ENCODE peak calls at places on chromosomes 1 and 21, in seven cellular contexts. X is GM12892, F is K562, W is NB4, J is A549, E is HCT116, C is gastrocnemius medialis. M is an unnamed sample.
A peak's percentile ranks its signal among the peaks of the same experiment; 100 is the strongest.

GRCh38 chr1:119541389-119541788 is 34.4 kb downstream of the HSD3B1 start:
- DNase-seq in X (no peak), F (no peak), W (no peak), J (no peak), E (no peak), C (no peak), M (no peak)

GRCh38 chr1:15933684-15934083 is 42.2 kb downstream of the ZBTB17 start:
- DNase-seq in X (no peak), F (no peak), W (no peak), J (no peak), E (no peak), C (no peak), M (no peak)

GRCh38 chr1:85146972-85147359 is 53.9 kb downstream of the SYDE2 start:
- DNase-seq in X (no peak), F (no peak), W (no peak), J (no peak), E (no peak), C (no peak), M (no peak)

GRCh38 chr1:248818505-248819374 is 7.0 kb downstream of the SH3BP5L start:
- DNase-seq in X (no peak), F (no peak), W (peak; percentile 5), J (no peak), E (no peak), C (no peak), M (no peak)

GRCh38 chr1:238252033-238252802 is 361.5 kb upstream of the ZP4 start:
- DNase-seq in X (no peak), F (peak; percentile 11), W (peak; percentile 51), J (peak; percentile 10), E (no peak), C (no peak), M (peak; percentile 1)

GRCh38 chr21:38297871-38298270 is 41.1 kb downstream of the KCNJ15 start:
- DNase-seq in X (no peak), F (no peak), W (no peak), J (no peak), E (no peak), C (no peak), M (no peak)

GRCh38 chr1:198157847-198158765 is 1.3 kb downstream of the NEK7 start:
- DNase-seq in X (no peak), F (no peak), W (peak; percentile 74), J (no peak), E (no peak), C (no peak), M (peak; percentile 62)

GRCh38 chr1:7912743-7913557 is 27.7 kb downstream of the TNFRSF9 start:
- DNase-seq in X (no peak), F (no peak), W (no peak), J (no peak), E (peak; percentile 33), C (no peak), M (peak; percentile 22)

GRCh38 chr1:52157582-52157981 is 15.7 kb downstream of the ZFYVE9 start:
- DNase-seq in X (no peak), F (no peak), W (no peak), J (no peak), E (no peak), C (no peak), M (no peak)

GRCh38 chr1:4584471-4584870 is 69.9 kb upstream of the AJAP1 start:
- DNase-seq in X (no peak), F (no peak), W (no peak), J (no peak), E (no peak), C (no peak), M (no peak)

GRCh38 chr1:58799080-58799479 is 15.2 kb upstream of the JUN start:
- DNase-seq in X (no peak), F (no peak), W (no peak), J (no peak), E (no peak), C (no peak), M (no peak)

GRCh38 chr1:19942088-19942487 is 18.7 kb upstream of the PLA2G2E start:
- DNase-seq in X (no peak), F (no peak), W (no peak), J (no peak), E (no peak), C (no peak), M (no peak)

GRCh38 chr1:64564891-64565290 is 95.0 kb downstream of the CACHD1 start:
- DNase-seq in X (no peak), F (no peak), W (no peak), J (no peak), E (no peak), C (no peak), M (no peak)

GRCh38 chr1:86503477-86504129 is 34.9 kb downstream of the CLCA1 start:
- DNase-seq in X (no peak), F (no peak), W (no peak), J (no peak), E (no peak), C (no peak), M (no peak)

DNA sequence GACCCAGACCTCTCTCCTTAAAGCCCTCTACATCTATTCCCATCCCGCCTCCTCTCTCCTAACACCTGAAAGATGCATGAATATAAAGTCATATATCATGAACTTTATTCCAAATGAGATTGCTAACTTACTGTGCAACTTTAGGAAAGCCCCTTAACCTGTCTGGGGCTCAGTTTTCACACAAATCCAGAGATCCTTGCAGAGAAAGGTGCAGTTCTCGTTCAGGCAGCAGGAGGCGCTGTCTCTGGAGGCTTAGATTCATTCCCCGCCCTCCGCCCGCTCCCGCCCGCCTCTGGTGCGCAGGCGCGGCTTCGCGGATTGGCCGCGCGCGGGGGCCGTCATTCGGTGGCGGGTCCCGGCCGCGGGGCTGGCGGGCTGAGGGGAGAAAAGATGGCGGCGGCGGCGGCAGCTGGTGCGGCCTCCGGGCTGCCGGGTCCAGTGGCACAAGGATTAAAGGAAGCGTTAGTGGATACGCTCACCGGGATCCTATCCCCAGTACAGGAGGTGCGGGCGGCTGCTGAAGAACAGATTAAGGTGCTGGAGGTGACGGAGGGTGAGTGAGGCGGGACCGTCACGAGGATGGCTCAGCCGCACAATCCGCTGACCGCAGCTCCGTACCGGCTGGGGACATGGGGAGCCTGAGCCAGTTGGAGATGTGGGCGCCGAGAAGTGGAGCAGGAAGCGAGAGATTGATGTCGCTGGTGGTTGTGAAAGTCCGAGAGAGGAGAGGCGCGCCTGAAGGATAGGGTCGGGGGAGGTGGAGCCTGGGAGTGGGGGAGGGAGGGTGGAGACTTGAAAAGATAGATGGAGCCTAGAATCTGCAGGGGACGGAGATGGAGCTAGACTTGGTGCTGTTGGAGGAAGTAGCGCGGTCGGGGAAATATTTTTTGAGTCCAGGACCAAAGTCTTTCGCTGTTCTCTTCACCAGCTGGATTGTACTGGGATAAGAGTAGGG is at the start of gene IPO9:
- DNase-seq in X (peak; percentile 93), F (peak; percentile 100), W (peak; percentile 92), J (peak; percentile 96), E (peak; percentile 86), C (peak; percentile 82), M (peak; percentile 95)
- TF ChIP-seq POLR2A in X (peak; percentile 79), F (peak; percentile 98), W (peak; percentile 79), J (peak; percentile 80), E (peak; percentile 85), C (peak; percentile 78), M (peak; percentile 85)

GRCh38 chr1:6577831-6578525 is 1.8 kb upstream of the ZBTB48 start:
- DNase-seq in X (no peak), F (no peak), W (peak; percentile 65), J (no peak), E (no peak), C (no peak), M (no peak)

GRCh38 chr1:6580588-6581270 is 935 bp downstream of the ZBTB48 start:
- DNase-seq in X (no peak), F (peak; percentile 54), W (peak; percentile 95), J (no peak), E (no peak), C (no peak), M (peak; percentile 67)

GRCh38 chr1:6578624-6579373 is 995 bp upstream of the ZBTB48 start:
- DNase-seq in X (no peak), F (no peak), W (no peak), J (no peak), E (no peak), C (no peak), M (peak; percentile 36)

GRCh38 chr1:6580119-6580587 is 359 bp downstream of the ZBTB48 start:
- DNase-seq in X (no peak), F (no peak), W (peak; percentile 76), J (no peak), E (no peak), C (no peak), M (no peak)

GRCh38 chr1:6579374-6580118 is at the start of gene ZBTB48:
- DNase-seq in X (peak; percentile 100), F (peak; percentile 100), W (peak; percentile 97), J (peak; percentile 96), E (peak; percentile 91), C (peak; percentile 98), M (peak; percentile 97)
- TF ChIP-seq POLR2A in X (peak; percentile 96), F (peak; percentile 94), W (peak; percentile 97), J (peak; percentile 96), E (peak; percentile 49), C (peak; percentile 97), M (peak; percentile 95)

DNA sequence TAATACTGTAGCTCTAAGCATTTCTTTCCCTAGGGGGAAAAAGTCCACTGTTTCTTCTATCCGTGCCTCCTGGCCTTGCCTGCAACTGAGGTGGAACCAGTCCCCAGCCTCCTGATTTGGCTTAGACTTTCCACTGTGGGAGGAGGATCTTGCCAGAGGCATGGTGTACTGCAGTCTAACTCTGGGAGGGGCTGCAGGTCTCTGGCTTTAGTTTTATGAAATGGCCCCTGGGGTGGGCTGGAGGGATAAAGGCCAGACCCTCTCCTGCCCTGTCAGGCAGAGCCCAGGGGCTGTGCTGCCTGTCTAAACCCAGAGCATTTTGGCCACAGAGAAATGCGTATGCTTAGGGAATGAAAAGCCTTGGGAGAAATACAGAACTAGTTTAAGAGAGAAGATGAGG is 73.0 kb downstream of the ABCA4 start:
- DNase-seq in X (no peak), F (no peak), W (no peak), J (no peak), E (no peak), C (no peak), M (no peak)
- TF ChIP-seq POLR2A in X (no peak), F (no peak), W (no peak), J (no peak), E (no peak), C (no peak), M (no peak)

GRCh38 chr1:212415107-212415841 is 588 bp upstream of the PACC1 start:
- DNase-seq in X (no peak), F (peak; percentile 38), W (peak; percentile 77), J (no peak), E (no peak), C (no peak), M (peak; percentile 29)
- TF ChIP-seq POLR2A in X (no peak), F (no peak), W (no peak), J (no peak), E (no peak), C (no peak), M (peak; percentile 55)

DNA sequence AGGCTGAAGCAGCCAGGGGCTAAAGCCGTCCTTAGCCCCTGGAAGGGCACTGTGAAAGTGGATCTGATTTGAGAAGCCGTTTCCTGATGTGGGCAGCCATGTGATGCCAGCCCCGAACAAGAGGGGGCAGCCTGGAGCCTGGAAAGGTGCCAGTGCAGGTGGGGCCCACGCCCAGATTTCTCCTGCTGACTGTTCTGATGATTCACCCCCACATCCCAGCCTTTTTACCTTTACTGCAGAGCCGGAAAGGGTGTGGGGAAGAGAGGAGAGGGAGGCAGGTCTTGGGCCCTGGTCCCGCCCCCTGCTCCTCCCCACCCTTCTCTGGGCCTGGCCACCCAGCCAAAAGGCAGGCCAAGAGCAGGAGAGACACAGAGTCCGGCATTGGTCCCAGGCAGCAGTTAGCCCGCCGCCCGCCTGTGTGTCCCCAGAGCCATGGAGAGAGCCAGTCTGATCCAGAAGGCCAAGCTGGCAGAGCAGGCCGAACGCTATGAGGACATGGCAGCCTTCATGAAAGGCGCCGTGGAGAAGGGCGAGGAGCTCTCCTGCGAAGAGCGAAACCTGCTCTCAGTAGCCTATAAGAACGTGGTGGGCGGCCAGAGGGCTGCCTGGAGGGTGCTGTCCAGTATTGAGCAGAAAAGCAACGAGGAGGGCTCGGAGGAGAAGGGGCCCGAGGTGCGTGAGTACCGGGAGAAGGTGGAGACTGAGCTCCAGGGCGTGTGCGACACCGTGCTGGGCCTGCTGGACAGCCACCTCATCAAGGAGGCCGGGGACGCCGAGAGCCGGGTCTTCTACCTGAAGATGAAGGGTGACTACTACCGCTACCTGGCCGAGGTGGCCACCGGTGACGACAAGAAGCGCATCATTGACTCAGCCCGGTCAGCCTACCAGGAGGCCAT is at the start of gene SFN:
- DNase-seq in X (no peak), F (peak; percentile 96), W (peak; percentile 36), J (peak; percentile 79), E (peak; percentile 98), C (no peak), M (peak; percentile 52)
- TF ChIP-seq POLR2A in X (no peak), F (peak; percentile 52), W (no peak), J (peak; percentile 97), E (peak; percentile 97), C (no peak), M (no peak)